ENCODE peak calls at places on chromosomes 1 and 21, in seven cellular contexts. N is IMR-90, D is mesendoderm, J is neuronal stem cell, Y is H9, R is mesenchymal stem cell, M is H1. K is an unnamed sample.

GRCh38 chr1:176206006-176206960 is 803 bp downstream of the COP1 start:
- DNase-seq in R (peak; percentile 70), M (no peak), N (peak; percentile 29), J (peak; percentile 48), Y (peak; percentile 70), D (peak; percentile 88), K (peak; percentile 46)

GRCh38 chr1:154353460-154353904 is 28.2 kb downstream of the ATP8B2 start:
- DNase-seq in M (no peak), J (peak; percentile 17), R (peak; percentile 73), D (peak; percentile 79), Y (no peak), N (peak; percentile 54), K (peak; percentile 52)

GRCh38 chr1:39387452-39387851 is 104.0 kb upstream of the BMP8A start:
- DNase-seq in D (peak; percentile 85), J (no peak), M (no peak), R (peak; percentile 87), N (peak; percentile 94), Y (no peak), K (peak; percentile 47)

GRCh38 chr1:51000651-51001050 is 30.6 kb downstream of the CDKN2C start:
- DNase-seq in R (no peak), N (no peak), J (no peak), D (no peak), Y (no peak), M (no peak), K (no peak)

GRCh38 chr1:110875216-110875731 is 2.3 kb downstream of the CD53 start:
- DNase-seq in M (no peak), J (no peak), R (no peak), N (no peak), Y (no peak), D (no peak), K (no peak)

GRCh38 chr1:184752656-184753055 is 2.0 kb downstream of the EDEM3 start:
- DNase-seq in J (no peak), M (no peak), D (no peak), R (no peak), N (no peak), Y (no peak), K (no peak)

GRCh38 chr1:30302808-30303310 is 420.5 kb downstream of the MATN1 start:
- DNase-seq in D (no peak), M (peak; percentile 14), N (no peak), Y (no peak), J (no peak), R (no peak), K (no peak)

GRCh38 chr1:165397945-165398344 is 41.4 kb upstream of the LMX1A start:
- DNase-seq in N (peak; percentile 44), M (no peak), Y (peak; percentile 50), D (peak; percentile 75), R (peak; percentile 67), J (no peak), K (no peak)

GRCh38 chr1:41504126-41505035 is 19.9 kb upstream of the EDN2 start:
- DNase-seq in J (no peak), D (no peak), Y (no peak), R (peak; percentile 58), N (peak; percentile 68), M (no peak), K (peak; percentile 77)

GRCh38 chr1:183023146-183023600 is at the start of gene LAMC1:
- DNase-seq in N (peak; percentile 80), R (peak; percentile 84), M (peak; percentile 90), D (peak; percentile 96), Y (peak; percentile 93), J (peak; percentile 91), K (peak; percentile 67)

GRCh38 chr1:232111616-232112015 is 485.0 kb downstream of the DISC1 start:
- DNase-seq in M (no peak), N (no peak), D (peak; percentile 54), J (no peak), Y (no peak), R (no peak), K (no peak)

GRCh38 chr1:214505134-214505533 is 46.3 kb downstream of the PTPN14 start:
- DNase-seq in R (no peak), D (peak; percentile 91), J (no peak), Y (peak; percentile 49), M (no peak), N (no peak), K (peak; percentile 22)

GRCh38 chr1:200207711-200208126 is 180.2 kb downstream of the NR5A2 start:
- DNase-seq in D (no peak), M (no peak), N (peak; percentile 76), J (no peak), R (no peak), Y (no peak), K (no peak)

GRCh38 chr1:190849346-190849745 is 371.7 kb upstream of the BRINP3 start:
- DNase-seq in M (no peak), N (no peak), J (no peak), R (no peak), D (no peak), Y (no peak), K (no peak)

GRCh38 chr1:214427871-214428277 is 123.5 kb downstream of the PTPN14 start:
- DNase-seq in J (no peak), Y (peak; percentile 42), D (peak; percentile 60), N (peak; percentile 98), R (peak; percentile 97), M (no peak), K (no peak)

GRCh38 chr1:226201029-226201593 is 14.6 kb upstream of the ACBD3 start:
- DNase-seq in N (peak; percentile 9), Y (peak; percentile 65), D (peak; percentile 72), J (no peak), M (no peak), R (peak; percentile 18), K (no peak)

GRCh38 chr1:220151454-220151853 is 57.5 kb downstream of the IARS2 start:
- DNase-seq in Y (no peak), N (peak; percentile 15), D (no peak), M (no peak), R (no peak), J (no peak), K (no peak)

GRCh38 chr1:167491586-167492408 is 26.5 kb downstream of the CD247 start:
- DNase-seq in J (no peak), M (no peak), R (no peak), N (no peak), D (peak; percentile 74), Y (no peak), K (peak; percentile 41)

GRCh38 chr1:180906511-180906910 is 6.2 kb upstream of the KIAA1614 start:
- DNase-seq in J (no peak), R (no peak), M (peak; percentile 39), D (no peak), N (no peak), Y (no peak), K (no peak)

GRCh38 chr1:197544130-197544529 is 231.2 kb downstream of the DENND1B start:
- DNase-seq in J (no peak), R (no peak), D (no peak), N (no peak), M (no peak), Y (no peak), K (no peak)

GRCh38 chr1:31122779-31123178 is 57.3 kb upstream of the PUM1 start:
- DNase-seq in Y (no peak), N (peak; percentile 54), D (no peak), R (peak; percentile 58), M (no peak), J (no peak), K (no peak)

GRCh38 chr1:8352886-8353285 is 35.0 kb downstream of the SLC45A1 start:
- DNase-seq in J (no peak), N (no peak), R (no peak), M (no peak), D (no peak), Y (no peak), K (no peak)

GRCh38 chr1:85464497-85465098 is 361 bp downstream of the DDAH1 start:
- DNase-seq in R (peak; percentile 81), N (peak; percentile 73), D (peak; percentile 81), M (peak; percentile 83), J (peak; percentile 67), Y (peak; percentile 72), K (peak; percentile 3)

GRCh38 chr1:87329756-87330200 is 1.1 kb downstream of the LMO4 start:
- DNase-seq in M (no peak), N (peak; percentile 23), J (no peak), D (peak; percentile 28), Y (no peak), R (peak; percentile 55), K (no peak)

GRCh38 chr1:20138346-20138745 is 777 bp upstream of the PLA2G2F start:
- DNase-seq in N (no peak), Y (no peak), D (no peak), M (no peak), J (no peak), R (no peak), K (no peak)

DNA sequence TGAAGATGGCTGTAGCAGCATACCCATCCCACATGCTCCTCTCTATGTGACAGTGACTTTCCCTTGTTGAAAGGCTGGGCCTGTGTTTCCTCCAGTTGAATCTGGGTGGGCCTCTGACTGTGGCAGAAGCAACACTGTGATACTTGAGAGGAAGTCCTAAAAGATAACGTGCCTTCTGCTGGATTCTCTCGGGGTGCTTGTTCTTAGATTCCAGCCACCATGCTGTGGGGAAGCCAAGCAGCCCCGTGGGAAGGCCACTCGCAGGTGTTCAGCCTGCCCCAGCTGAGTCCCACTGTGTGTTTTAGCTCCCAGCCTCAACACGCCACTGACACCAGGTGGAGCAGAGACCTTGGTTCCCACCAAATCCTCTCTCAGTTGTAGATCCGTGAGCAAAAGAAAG is 31.5 kb downstream of the TRAPPC10 start:
- DNase-seq in J (no peak), D (peak; percentile 14), Y (no peak), M (no peak), N (no peak), R (no peak), K (no peak)
- H3K23ac ChIP-seq in J (no peak overlapping the region), D (no peak overlapping the region), Y (no peak overlapping the region), M (no peak overlapping the region), N (no peak overlapping the region), R (no peak overlapping the region), K (no peak overlapping the region)

GRCh38 chr1:25885602-25886001 is 10.1 kb upstream of the PAQR7 start:
- DNase-seq in D (no peak), R (no peak), J (no peak), N (no peak), Y (no peak), M (no peak), K (no peak)
- H3K23ac ChIP-seq in D (no peak overlapping the region), R (no peak overlapping the region), J (no peak overlapping the region), N (no peak overlapping the region), Y (no peak overlapping the region), M (no peak overlapping the region), K (no peak overlapping the region)

GRCh38 chr1:227654431-227654830 is 80.7 kb downstream of the JMJD4 start:
- DNase-seq in D (peak; percentile 7), N (no peak), J (no peak), R (peak; percentile 7), Y (no peak), M (no peak), K (no peak)

GRCh38 chr1:227654858-227655752 is 80.0 kb downstream of the JMJD4 start:
- DNase-seq in M (no peak), Y (no peak), R (peak; percentile 3), D (peak; percentile 23), J (no peak), N (no peak), K (no peak)
- H3K23ac ChIP-seq in M (no peak overlapping the region), Y (no peak overlapping the region), R (no peak overlapping the region), D (no peak overlapping the region), J (no peak overlapping the region), N (no peak overlapping the region), K (no peak overlapping the region)

DNA sequence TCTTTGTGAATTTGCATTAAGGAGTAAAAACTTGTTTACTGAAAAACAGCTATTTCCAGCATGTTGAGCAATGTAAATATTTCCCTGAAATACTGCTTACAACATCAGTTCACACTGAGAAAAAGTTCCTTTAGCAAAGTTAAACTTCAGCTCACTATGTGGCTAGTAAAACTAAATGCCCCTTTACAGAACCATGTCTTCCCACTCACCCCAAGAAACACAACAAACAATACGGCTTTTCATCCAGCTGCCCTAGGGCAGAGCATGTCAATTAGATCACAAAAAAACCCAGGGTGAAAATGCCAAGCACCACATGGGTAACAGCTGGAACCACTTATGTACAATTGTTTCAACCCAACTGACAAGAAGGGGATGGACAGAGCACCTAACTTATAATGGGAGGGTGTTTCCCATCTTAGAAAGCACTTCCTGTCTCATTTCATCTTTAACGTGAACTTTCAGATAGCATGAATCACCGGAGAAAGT is 6.7 kb downstream of the NID1 start:
- DNase-seq in J (no peak), M (no peak), R (peak; percentile 63), D (no peak), Y (no peak), N (peak; percentile 57), K (no peak)
- H3K23ac ChIP-seq in J (no peak overlapping the region), M (no peak overlapping the region), R (no peak overlapping the region), D (no peak overlapping the region), Y (no peak overlapping the region), N (no peak overlapping the region), K (no peak overlapping the region)